ENCODE peak calls at places on chromosome 12, in five cellular contexts. V is IMR-90, B is neuronal stem cell, R is trophoblast cell, X is mesendoderm. O is an unnamed sample.
A peak's percentile ranks its signal among the peaks of the same experiment; 100 is the strongest.

GRCh38 chr12:79563021-79563739 is 127.6 kb downstream of the PAWR start:
- DNase-seq in B (no peak), V (no peak), R (no peak), X (no peak), O (no peak)

GRCh38 chr12:132886529-132887477 is 602 bp downstream of the CHFR start:
- DNase-seq in R (peak; percentile 17), B (no peak), X (peak; percentile 47), V (peak; percentile 4), O (no peak)

GRCh38 chr12:117334855-117335587 is 26.4 kb downstream of the NOS1 start:
- DNase-seq in X (no peak), B (no peak), V (no peak), R (no peak), O (no peak)

GRCh38 chr12:30187426-30187825 is 403.7 kb upstream of the TMTC1 start:
- DNase-seq in R (no peak), X (no peak), V (no peak), B (no peak), O (no peak)

GRCh38 chr12:127284021-127284420 is 982.9 kb upstream of the TMEM132C start:
- DNase-seq in V (peak; percentile 55), R (no peak), X (no peak), B (no peak), O (no peak)

GRCh38 chr12:31647106-31647505 is 12.4 kb upstream of the ETFBKMT start:
- DNase-seq in V (peak; percentile 22), X (no peak), B (no peak), R (peak; percentile 89), O (no peak)

GRCh38 chr12:105455250-105455649 is 124.8 kb downstream of the C12orf75 start:
- DNase-seq in V (no peak), X (no peak), B (no peak), R (peak; percentile 9), O (no peak)

GRCh38 chr12:129941646-129942045 is 37.8 kb upstream of the TMEM132D start:
- DNase-seq in V (no peak), R (no peak), B (no peak), X (no peak), O (no peak)

GRCh38 chr12:111428728-111429175 is 23.0 kb downstream of the SH2B3 start:
- DNase-seq in V (no peak), B (no peak), R (no peak), X (no peak), O (no peak)

GRCh38 chr12:47980172-47980571 is 16.8 kb downstream of the TMEM106C start:
- DNase-seq in V (no peak), R (no peak), X (no peak), B (no peak), O (no peak)

GRCh38 chr12:122989443-122989839 is 9.0 kb downstream of the ARL6IP4 start:
- DNase-seq in V (no peak), R (no peak), B (no peak), X (no peak), O (no peak)

GRCh38 chr12:31322651-31323248 is 3.2 kb downstream of the SINHCAF start:
- DNase-seq in B (peak; percentile 21), V (peak; percentile 59), R (peak; percentile 33), X (peak; percentile 77), O (no peak)

GRCh38 chr12:31518680-31519227 is 72.2 kb downstream of the DENND5B start:
- DNase-seq in B (peak; percentile 29), V (peak; percentile 100), X (peak; percentile 95), R (peak; percentile 67), O (peak; percentile 63)

GRCh38 chr12:108302471-108303311 is 36.4 kb downstream of the CMKLR1 start:
- DNase-seq in R (peak; percentile 73), V (no peak), B (no peak), X (peak; percentile 84), O (peak; percentile 85)

GRCh38 chr12:116799955-116800354 is 61.8 kb downstream of the RNFT2 start:
- DNase-seq in R (no peak), X (no peak), B (no peak), V (no peak), O (no peak)

GRCh38 chr12:113613414-113613813 is 141.7 kb upstream of the LHX5 start:
- DNase-seq in V (no peak), X (no peak), R (no peak), B (no peak), O (no peak)

GRCh38 chr12:13178568-13179158 is 17.9 kb upstream of the EMP1 start:
- DNase-seq in R (no peak), V (no peak), X (no peak), B (no peak), O (no peak)

GRCh38 chr12:45425426-45425825 is 209.5 kb downstream of the ANO6 start:
- DNase-seq in X (no peak), R (no peak), B (no peak), V (peak; percentile 78), O (no peak)

GRCh38 chr12:88111074-88111652 is 30.7 kb downstream of the CEP290 start:
- DNase-seq in X (peak; percentile 41), B (peak; percentile 1), R (no peak), V (peak; percentile 56), O (no peak)

GRCh38 chr12:38736821-38737220 is 168.6 kb downstream of the CPNE8 start:
- DNase-seq in R (no peak), B (no peak), X (no peak), V (no peak), O (no peak)

GRCh38 chr12:122437656-122438121 is 15.2 kb upstream of the CLIP1 start:
- DNase-seq in B (no peak), V (peak; percentile 84), R (no peak), X (no peak), O (no peak)

GRCh38 chr12:94676922-94677321 is 26.6 kb upstream of the TMCC3 start:
- DNase-seq in R (no peak), X (no peak), V (no peak), B (no peak), O (no peak)

GRCh38 chr12:113191236-113191635 is 5.7 kb downstream of the RITA1 start:
- DNase-seq in X (no peak), B (no peak), V (no peak), R (no peak), O (no peak)

GRCh38 chr12:509494-509893 is 49.8 kb downstream of the B4GALNT3 start:
- DNase-seq in V (peak; percentile 29), X (peak; percentile 79), B (no peak), R (no peak), O (no peak)

GRCh38 chr12:6605425-6606330 is 1.5 kb downstream of the CHD4 start:
- DNase-seq in R (no peak), V (peak; percentile 37), B (no peak), X (peak; percentile 49), O (peak; percentile 62)

GRCh38 chr12:130770413-130771028 is 54.4 kb upstream of the RIMBP2 start:
- DNase-seq in R (no peak), X (peak; percentile 52), V (no peak), B (no peak), O (peak; percentile 56)

GRCh38 chr12:2080604-2081003 is 27.8 kb downstream of the CACNA1C start:
- DNase-seq in X (no peak), B (no peak), V (no peak), R (no peak), O (no peak)

GRCh38 chr12:2074792-2075191 is 22.0 kb downstream of the CACNA1C start:
- DNase-seq in X (no peak), V (no peak), B (no peak), R (no peak), O (no peak)

GRCh38 chr12:2076196-2076570 is 23.4 kb downstream of the CACNA1C start:
- DNase-seq in V (peak; percentile 85), B (no peak), R (no peak), X (no peak), O (no peak)

GRCh38 chr12:2075558-2076195 is 22.9 kb downstream of the CACNA1C start:
- DNase-seq in V (no peak), B (no peak), X (no peak), R (no peak), O (no peak)

GRCh38 chr12:2076728-2077127 is 23.9 kb downstream of the CACNA1C start:
- DNase-seq in R (no peak), X (no peak), V (no peak), B (no peak), O (no peak)
- H3K9ac ChIP-seq in R (no peak overlapping the region), X (no peak overlapping the region), V (no peak overlapping the region), B (no peak overlapping the region), O (no peak overlapping the region)

GRCh38 chr12:3951380-3952135 is 78.4 kb upstream of the PARP11 start:
- DNase-seq in V (no peak), B (no peak), R (no peak), X (no peak), O (peak; percentile 39)

GRCh38 chr12:3950714-3951320 is 77.6 kb upstream of the PARP11 start:
- DNase-seq in R (no peak), V (no peak), X (no peak), B (no peak), O (no peak)

GRCh38 chr12:3945671-3946070 is 72.5 kb upstream of the PARP11 start:
- DNase-seq in X (peak; percentile 36), R (no peak), V (no peak), B (no peak), O (no peak)

GRCh38 chr12:3944620-3945019 is 71.4 kb upstream of the PARP11 start:
- DNase-seq in V (no peak), X (peak; percentile 92), B (no peak), R (no peak), O (peak; percentile 87)

DNA sequence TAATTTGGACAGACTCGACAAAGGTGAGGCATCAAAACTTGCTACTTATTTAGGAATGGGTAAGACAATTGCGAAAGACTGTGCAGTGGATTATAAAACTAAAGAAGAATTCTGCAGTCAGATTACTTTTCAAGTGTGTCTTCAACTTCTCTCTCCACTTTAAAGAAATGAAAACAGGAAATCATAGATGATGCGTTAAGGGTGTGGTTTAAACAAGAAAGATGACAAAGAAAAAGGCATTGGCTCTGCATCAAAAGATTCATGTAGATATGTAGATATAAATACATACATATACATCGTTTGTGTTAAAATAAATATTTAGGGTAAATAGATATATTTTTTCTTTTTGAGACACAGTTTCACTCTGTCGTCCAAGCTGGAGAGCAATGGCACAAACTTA is 74.6 kb upstream of the PARP11 start:
- DNase-seq in V (no peak), R (no peak), X (no peak), B (no peak), O (no peak)
- H3K4me1 ChIP-seq in V (no peaks in the 10 kb centered on the region), R (peaks cover 4% of the 10 kb centered on the region), X (peaks cover 8% of the 10 kb centered on the region), B (peaks cover 14% of the 10 kb centered on the region), O (peaks cover 7% of the 10 kb centered on the region)

GRCh38 chr12:53052419-53053222 is 2.8 kb downstream of the TNS2 start:
- DNase-seq in X (no peak), V (peak; percentile 85), R (no peak), B (no peak), O (no peak)

GRCh38 chr12:53050426-53051057 is 677 bp downstream of the TNS2 start:
- DNase-seq in V (no peak), B (no peak), R (no peak), X (no peak), O (no peak)

GRCh38 chr12:53053223-53054111 is 3.6 kb downstream of the TNS2 start:
- DNase-seq in V (no peak), X (peak; percentile 93), B (no peak), R (peak; percentile 75), O (peak; percentile 93)

GRCh38 chr12:53051058-53051880 is 1.4 kb downstream of the TNS2 start:
- DNase-seq in X (peak; percentile 54), B (no peak), R (no peak), V (peak; percentile 70), O (no peak)

GRCh38 chr12:53051881-53052412 is 2.1 kb downstream of the TNS2 start:
- DNase-seq in V (no peak), R (no peak), X (no peak), B (no peak), O (no peak)
- H2BK5ac ChIP-seq in V (peak overlapping the region; percentile 99), R (no peak overlapping the region), X (no peak overlapping the region), B (peak overlapping the region; percentile 31), O (no peak overlapping the region)

GRCh38 chr12:92735131-92735721 is 32.4 kb downstream of the PLEKHG7 start:
- DNase-seq in V (peak; percentile 92), B (no peak), X (peak; percentile 67), R (no peak), O (no peak)
- H3K9ac ChIP-seq in V (no peak overlapping the region), B (no peak overlapping the region), X (no peak overlapping the region), R (no peak overlapping the region), O (no peak overlapping the region)